ENCODE peak calls at places on chromosome 22, in six cellular contexts. W is ovary, A is AG04450, I is stomach, H is RWPE1, G is cardiac muscle cell. P is an unnamed sample.

GRCh38 chr22:49448546-49448945 is 379.1 kb downstream of the BRD1 start:
- DNase-seq in A (no peak), I (no peak), W (no peak), H (no peak), G (no peak), P (peak)

GRCh38 chr22:17540481-17540880 is 22.8 kb upstream of the SLC25A18 start:
- DNase-seq in G (no peak), W (no peak), A (no peak), I (no peak), H (no peak), P (no peak)

GRCh38 chr22:16651217-16651616 is 58.6 kb upstream of the CCT8L2 start:
- DNase-seq in H (no peak), A (no peak), W (no peak), I (no peak), G (no peak), P (no peak)

GRCh38 chr22:37460684-37461083 is 25.5 kb downstream of the MFNG start:
- DNase-seq in A (no peak), G (no peak), W (no peak), H (no peak), I (no peak), P (no peak)

GRCh38 chr22:28819253-28820096 is 19.1 kb upstream of the XBP1 start:
- DNase-seq in W (no peak), A (no peak), G (no peak), H (no peak), I (peak), P (no peak)

GRCh38 chr22:29727248-29727551 is 7.4 kb downstream of the CABP7 start:
- DNase-seq in A (no peak), I (peak), W (peak), G (peak), H (no peak), P (no peak)

GRCh38 chr22:46763051-46763705 is 728 bp downstream of the TBC1D22A start:
- DNase-seq in W (no peak), H (no peak), G (no peak), A (no peak), I (no peak), P (no peak)

GRCh38 chr22:29265929-29266328 is 1.9 kb downstream of the RHBDD3 start:
- DNase-seq in G (no peak), W (peak), H (no peak), I (no peak), A (no peak), P (no peak)

GRCh38 chr22:39176673-39177455 is 24.4 kb upstream of the CBX7 start:
- DNase-seq in I (no peak), W (peak), A (no peak), H (no peak), G (no peak), P (no peak)

GRCh38 chr22:30253205-30253852 is 6.8 kb upstream of the LIF start:
- DNase-seq in H (no peak), G (no peak), I (peak), W (peak), A (no peak), P (peak)

GRCh38 chr22:40789131-40789530 is 30.0 kb downstream of the SLC25A17 start:
- DNase-seq in W (no peak), H (no peak), G (no peak), A (no peak), I (no peak), P (no peak)

GRCh38 chr22:42947211-42947990 is 67.5 kb downstream of the PACSIN2 start:
- DNase-seq in I (peak), W (no peak), G (peak), A (no peak), H (no peak), P (no peak)

GRCh38 chr22:46352691-46353386 is 17.3 kb downstream of the TRMU start:
- DNase-seq in W (no peak), I (peak), A (no peak), G (no peak), H (peak), P (no peak)

GRCh38 chr22:42648368-42649260 is 578 bp downstream of the CYB5R3 start:
- DNase-seq in A (no peak), H (peak), I (peak), G (no peak), W (peak), P (no peak)

GRCh38 chr22:26170112-26170492 is 840 bp downstream of the SEZ6L start:
- DNase-seq in G (no peak), A (no peak), W (no peak), I (no peak), H (no peak), P (no peak)

GRCh38 chr22:37074537-37074936 is 23.0 kb downstream of the KCTD17 start:
- DNase-seq in W (no peak), H (no peak), G (no peak), A (no peak), I (no peak), P (no peak)

GRCh38 chr22:46512683-46513082 is 24.7 kb downstream of the CELSR1 start:
- DNase-seq in G (no peak), H (no peak), A (no peak), I (no peak), W (no peak), P (no peak)

GRCh38 chr22:18130699-18131429 is 19.1 kb upstream of the USP18 start:
- DNase-seq in I (no peak), W (no peak), A (no peak), H (no peak), G (no peak), P (no peak)

GRCh38 chr22:46538816-46539163 is 1.4 kb upstream of the CELSR1 start:
- DNase-seq in W (no peak), H (no peak), G (no peak), A (no peak), I (no peak), P (no peak)

DNA sequence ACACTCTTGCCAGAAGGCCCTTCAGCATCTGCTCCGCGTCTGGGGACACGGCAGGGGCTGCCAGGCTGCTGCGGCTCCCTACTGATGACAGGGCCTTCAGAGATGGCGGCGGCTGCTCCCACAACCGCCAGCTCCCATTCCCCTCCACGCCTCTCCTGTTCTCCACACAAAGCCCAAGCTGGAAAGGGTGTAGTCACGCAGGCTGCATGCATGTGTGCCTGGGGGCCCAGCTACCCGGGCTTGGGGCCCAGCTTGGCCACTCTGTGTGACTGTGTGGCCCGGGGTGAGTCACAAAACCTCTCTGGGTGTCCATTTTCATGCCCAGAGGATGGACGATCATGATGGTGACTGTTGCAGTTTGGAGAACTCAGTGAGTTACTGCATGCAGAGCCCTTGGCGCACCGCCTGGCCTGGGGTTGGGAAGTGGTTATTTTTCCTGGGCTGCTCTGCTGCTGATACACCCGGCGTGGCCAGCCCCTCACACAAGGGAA is 31.7 kb upstream of the PARVB start:
- DNase-seq in G (no peak), W (no peak), I (no peak), H (no peak), A (no peak), P (no peak)
- H3K27ac ChIP-seq in G (no peak), W (no peak), I (no peak), H (no peak), A (no peak), P (no peak)

GRCh38 chr22:22913989-22914388 is 26.4 kb downstream of the IGLL5 start:
- DNase-seq in H (no peak), I (no peak), W (no peak), G (no peak), A (no peak), P (no peak)
- H3K27ac ChIP-seq in H (no peak), I (no peak), W (no peak), G (no peak), A (no peak), P (no peak)

GRCh38 chr22:35310556-35311550 is 11.2 kb downstream of the TOM1 start:
- DNase-seq in I (no peak), W (peak), G (no peak), A (no peak), H (no peak), P (no peak)
- H3K27ac ChIP-seq in I (no peak), W (no peak), G (peak), A (no peak), H (no peak), P (no peak)

DNA sequence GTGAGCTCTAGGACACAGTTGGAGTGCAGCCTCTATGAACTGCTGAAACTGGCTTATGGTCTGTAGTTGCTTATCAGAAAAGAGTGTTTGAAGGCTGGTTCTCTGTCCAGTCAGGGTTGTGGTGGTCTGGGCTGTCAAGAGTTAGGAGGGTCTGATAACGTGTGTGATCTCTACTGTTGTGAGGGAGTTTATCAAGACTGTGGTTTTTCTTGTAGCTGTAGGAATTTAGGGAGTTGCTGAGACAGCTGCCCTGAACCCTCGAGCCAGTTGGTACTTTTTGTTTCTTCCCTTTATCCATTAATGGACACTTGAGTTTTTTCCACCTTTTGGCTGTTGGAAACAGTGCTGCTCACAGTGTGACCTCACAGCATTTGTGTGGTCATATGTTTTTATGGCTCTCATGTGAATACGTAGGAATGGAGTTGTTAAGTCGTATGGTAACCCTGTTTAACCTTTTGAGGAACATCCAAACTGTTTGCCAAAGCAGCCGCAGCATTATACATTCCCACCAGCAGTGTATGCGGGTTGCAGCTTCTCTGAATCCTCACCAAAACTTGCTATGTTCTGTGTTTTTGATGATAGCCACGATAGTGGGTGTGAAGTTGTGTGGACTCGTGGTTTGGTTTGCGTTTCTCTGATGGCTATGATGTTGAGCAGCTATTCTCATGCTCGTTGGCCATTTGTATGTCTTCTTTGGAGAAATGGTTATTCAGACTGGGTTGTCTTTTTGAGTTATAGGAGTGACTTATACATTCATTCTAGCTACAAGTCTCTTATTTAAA is 20.9 kb upstream of the DGCR8 start:
- DNase-seq in G (peak), A (no peak), W (no peak), I (no peak), H (no peak), P (no peak)
- H3K27ac ChIP-seq in G (peak), A (no peak), W (no peak), I (no peak), H (no peak), P (no peak)

P was measured in substantia nigra.